ENCODE peak calls at places on chromosome 6, in seven cellular contexts. L is OCI-LY7, X is GM12878, Z is MM.1S, O is H1, C is IMR-90, G is K562. N is an unnamed sample.

GRCh38 chr6:18126116-18126515 is 3.6 kb upstream of the NHLRC1 start:
- DNase-seq in O (no peak), L (no peak), Z (no peak), G (no peak), X (no peak), C (no peak), N (no peak)

GRCh38 chr6:43929511-43929910 is 159.5 kb downstream of the VEGFA start:
- DNase-seq in X (no peak), Z (no peak), O (no peak), L (no peak), G (no peak), C (no peak), N (no peak)

GRCh38 chr6:127794405-127794804 is 106.5 kb downstream of the THEMIS start:
- DNase-seq in Z (no peak), L (no peak), X (no peak), O (no peak), G (no peak), C (no peak), N (no peak)

GRCh38 chr6:89489078-89489477 is 56.1 kb downstream of the ANKRD6 start:
- DNase-seq in C (no peak), Z (no peak), G (no peak), O (no peak), X (no peak), L (no peak), N (no peak)

GRCh38 chr6:113630738-113631535 is 226.2 kb upstream of the MARCKS start:
- DNase-seq in C (peak), Z (peak), O (no peak), G (no peak), X (peak), L (peak), N (no peak)

GRCh38 chr6:111503194-111503593 is 20.2 kb upstream of the REV3L start:
- DNase-seq in L (no peak), Z (no peak), X (no peak), G (no peak), O (no peak), C (peak), N (no peak)

GRCh38 chr6:65501045-65501444 is 206.0 kb downstream of the EYS start:
- DNase-seq in Z (no peak), C (no peak), L (no peak), G (no peak), X (no peak), O (no peak), N (no peak)

GRCh38 chr6:2355155-2355554 is 109.8 kb upstream of the GMDS start:
- DNase-seq in G (no peak), X (no peak), O (no peak), C (peak), L (no peak), Z (no peak), N (no peak)

GRCh38 chr6:159720708-159721107 is 6.6 kb upstream of the WTAP start:
- DNase-seq in L (peak), C (no peak), Z (peak), G (peak), X (no peak), O (no peak), N (peak)

GRCh38 chr6:149488815-149489214 is 4.0 kb upstream of the ZC3H12D start:
- DNase-seq in C (no peak), L (no peak), G (no peak), X (no peak), Z (no peak), O (no peak), N (no peak)

GRCh38 chr6:114659513-114659912 is 316.7 kb upstream of the HS3ST5 start:
- DNase-seq in G (no peak), L (no peak), Z (no peak), X (no peak), O (no peak), C (no peak), N (no peak)

DNA sequence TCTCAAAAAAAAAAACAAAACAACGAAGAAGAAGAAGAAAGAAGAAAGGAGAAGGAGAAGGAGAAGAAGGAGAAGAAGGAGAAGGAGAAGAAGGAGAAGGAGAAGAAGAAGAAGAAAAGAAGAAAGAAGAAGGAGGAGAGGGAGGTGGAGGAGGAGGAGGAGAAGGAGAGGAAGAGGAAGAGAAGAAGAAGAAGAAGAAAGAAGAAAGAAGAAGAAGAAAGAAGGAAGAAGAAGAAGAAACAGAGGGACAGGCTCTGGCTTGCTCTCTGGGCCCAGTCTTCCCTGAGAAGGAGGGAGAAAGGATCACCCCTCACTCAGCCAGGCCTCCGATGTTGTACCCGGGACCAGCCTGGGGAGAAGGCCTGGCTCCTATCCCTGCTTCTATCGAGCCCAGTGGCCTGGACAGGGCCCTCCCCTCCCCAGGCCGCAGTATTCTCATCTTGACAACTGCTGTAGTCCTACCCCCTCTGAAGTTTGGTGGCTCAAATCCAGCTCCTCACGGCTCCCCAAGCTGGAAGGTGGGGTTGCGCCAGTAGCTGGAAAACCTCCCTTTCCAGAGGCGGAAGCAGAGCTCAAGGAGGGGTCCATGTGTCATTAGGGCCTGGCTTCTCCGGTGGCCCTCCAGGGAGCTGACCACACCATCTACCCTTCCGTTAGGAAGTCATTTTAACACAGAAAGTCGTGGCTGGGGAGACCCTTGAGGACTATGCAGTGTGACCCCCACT is 18.9 kb downstream of the C6orf132 start:
- DNase-seq in G (no peak), L (no peak), Z (no peak), X (no peak), C (no peak), O (no peak), N (no peak)
- H3K27ac ChIP-seq in G (no peak), L (no peak), Z (no peak), X (no peak), C (no peak), O (no peak), N (peak)

DNA sequence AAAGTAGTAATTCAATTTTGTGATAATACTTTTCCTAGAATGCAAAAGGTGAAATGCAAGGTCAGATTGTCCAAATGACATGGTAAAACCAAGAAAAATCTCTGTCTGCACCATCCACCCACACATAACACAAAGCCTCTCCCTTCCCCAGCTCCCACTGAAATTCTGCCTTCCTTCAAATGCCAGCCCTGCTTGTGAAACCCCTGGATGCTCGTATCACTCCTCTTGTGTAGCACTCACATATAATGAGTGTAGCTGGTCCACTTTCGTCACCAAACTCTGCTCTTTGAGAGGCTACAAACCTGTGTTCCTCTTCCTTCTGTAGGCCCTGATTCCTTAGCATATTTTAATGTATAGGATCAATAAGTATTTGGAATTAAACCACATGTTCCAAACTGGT is 123.6 kb upstream of the BEND6 start:
- DNase-seq in O (no peak), G (no peak), C (no peak), Z (no peak), L (no peak), X (no peak), N (no peak)
- H3K4me2 ChIP-seq in O (no peak), G (no peak), C (peak), Z (no peak), L (no peak), X (peak), N (no peak)

DNA sequence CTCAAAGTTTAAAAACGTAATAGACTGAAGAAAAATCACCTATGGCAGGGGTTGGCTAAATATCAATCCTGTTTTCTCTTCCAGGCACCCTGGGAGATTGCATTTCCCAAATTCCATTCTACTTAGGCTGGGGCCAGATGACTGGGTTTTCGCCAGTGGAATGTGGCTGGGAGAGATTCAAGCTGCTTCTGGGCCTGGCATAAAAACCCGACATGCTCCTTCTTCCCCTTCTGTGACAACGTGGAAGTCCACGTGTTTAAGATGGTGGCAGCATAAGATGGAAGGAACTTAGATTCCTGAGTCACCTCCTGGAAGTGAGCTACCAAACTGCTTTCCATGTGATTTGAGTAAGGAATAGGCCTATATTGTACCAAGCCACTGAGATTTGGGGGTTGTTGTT is 82.1 kb upstream of the CD83 start:
- DNase-seq in L (no peak), X (no peak), G (no peak), O (peak), Z (no peak), C (peak), N (peak)
- H3K27ac ChIP-seq in L (no peak), X (no peak), G (no peak), O (no peak), Z (no peak), C (peak), N (no peak)

GRCh38 chr6:5121956-5122355 is 36.8 kb downstream of the PPP1R3G start:
- DNase-seq in G (no peak), L (no peak), Z (no peak), O (no peak), X (no peak), C (no peak), N (no peak)
- H3K4me2 ChIP-seq in G (no peak), L (no peak), Z (no peak), O (no peak), X (no peak), C (no peak), N (no peak)

GRCh38 chr6:4928426-4928825 is 75.4 kb downstream of the RPP40 start:
- DNase-seq in X (no peak), Z (peak), C (peak), L (no peak), O (no peak), G (peak), N (no peak)
- H3K27ac ChIP-seq in X (no peak), Z (no peak), C (no peak), L (no peak), O (no peak), G (peak), N (no peak)

GRCh38 chr6:158645064-158646022 is 800 bp upstream of the DYNLT1 start:
- DNase-seq in O (no peak), X (no peak), C (no peak), G (no peak), L (no peak), Z (peak), N (no peak)

GRCh38 chr6:158647501-158647900 is 2.4 kb upstream of the SYTL3 start:
- DNase-seq in Z (no peak), X (no peak), L (no peak), O (no peak), G (no peak), C (peak), N (no peak)

GRCh38 chr6:158646023-158646888 is 1.7 kb upstream of the DYNLT1 start:
- DNase-seq in X (no peak), O (no peak), Z (no peak), L (no peak), C (no peak), G (no peak), N (peak)

GRCh38 chr6:158649289-158650143 is at the start of gene SYTL3:
- DNase-seq in O (no peak), C (peak), X (peak), Z (peak), L (peak), G (no peak), N (no peak)

DNA sequence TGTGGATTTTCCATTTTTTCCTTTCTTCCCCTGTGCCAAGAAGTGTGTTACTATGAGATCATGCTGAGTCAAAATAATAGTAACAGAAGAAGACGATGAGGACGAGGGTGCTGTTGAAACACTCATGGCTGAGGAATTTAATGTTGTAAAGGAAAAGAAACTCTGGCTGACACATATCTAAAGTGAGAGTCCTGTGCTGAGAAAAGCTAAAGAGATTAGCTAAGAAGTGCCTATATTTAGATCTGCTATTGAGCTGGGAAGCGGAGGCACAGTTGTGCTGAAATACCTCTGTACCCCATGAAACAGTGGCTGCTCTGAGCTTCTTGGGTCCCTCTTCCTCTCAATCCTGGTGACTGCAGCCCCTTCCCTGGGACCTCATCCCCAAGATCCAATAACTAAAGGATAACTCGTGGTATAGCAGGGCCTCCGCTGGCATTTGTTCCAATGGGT is 1.1 kb upstream of the SYTL3 start:
- DNase-seq in G (no peak), C (peak), X (peak), L (no peak), O (no peak), Z (no peak), N (peak)
- H3K4me2 ChIP-seq in G (no peak), C (peak), X (peak), L (no peak), O (no peak), Z (no peak), N (peak)

DNA sequence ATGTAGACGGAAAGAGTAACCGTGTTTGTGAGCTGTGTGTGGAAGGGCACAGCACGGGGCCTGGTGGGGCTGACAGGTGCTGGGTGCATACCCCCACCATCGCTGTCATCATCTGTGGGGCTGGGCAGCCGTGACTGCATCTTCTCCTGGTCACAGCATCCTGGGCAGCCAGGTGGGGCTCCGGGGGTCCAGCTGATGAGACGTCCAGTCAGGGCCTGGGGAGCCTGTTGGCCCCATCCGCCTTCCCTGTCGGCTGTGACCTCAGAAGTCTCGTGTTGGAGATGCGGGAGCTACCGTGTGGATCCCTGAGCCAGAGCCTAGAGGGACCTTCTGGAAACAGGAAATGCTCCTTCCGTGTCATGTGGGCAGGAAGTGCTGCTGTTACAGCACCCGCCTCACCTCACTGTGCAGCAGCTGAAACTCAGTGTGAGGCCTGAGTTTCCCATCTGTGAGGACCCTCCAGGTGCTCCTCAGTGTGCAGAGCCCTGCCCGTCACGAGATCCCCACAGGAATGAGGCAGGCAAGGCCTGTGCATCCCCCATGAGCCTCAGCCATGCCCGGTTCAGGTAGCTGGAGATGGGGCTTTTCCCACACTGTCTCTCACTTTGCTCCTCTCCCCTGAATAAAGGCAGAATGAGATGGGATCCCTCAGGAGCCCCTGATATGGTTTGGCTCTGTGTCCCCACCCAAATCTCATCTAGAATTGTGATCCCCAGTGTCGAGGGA is 108.7 kb downstream of the ERMARD start:
- DNase-seq in C (no peak), L (peak), Z (no peak), O (no peak), X (no peak), G (no peak), N (no peak)
- H3K27ac ChIP-seq in C (no peak), L (no peak), Z (no peak), O (no peak), X (no peak), G (no peak), N (no peak)

N was measured in PC-9.